ENCODE peak calls at places on chromosomes 4 and X, in eight cellular contexts. C is astrocyte, O is GM23248, L is neural progenitor cell, H is HCT116, E is GM23338, K is hepatocyte, A is MM.1S. P is an unnamed sample. For H3K4me1, the result is how much of the 10 kb centered on the place peaks cover.

GRCh38 chrX:17376381-17377046 is 1.5 kb downstream of the NHS start:
- DNase-seq in L (peak), O (peak), K (peak), H (no peak), C (no peak), A (no peak), E (peak), P (no peak)

GRCh38 chr4:22385615-22386014 is 130.3 kb downstream of the ADGRA3 start:
- DNase-seq in C (peak), H (peak), L (no peak), A (no peak), O (peak), E (no peak), K (no peak), P (no peak)

GRCh38 chr4:134243742-134244713 is 42.4 kb upstream of the PABPC4L start:
- DNase-seq in C (no peak), H (no peak), K (no peak), L (no peak), E (peak), A (no peak), O (no peak), P (no peak)

GRCh38 chrX:47854474-47854873 is 17.8 kb downstream of the ZNF81 start:
- DNase-seq in K (peak), A (peak), C (no peak), E (peak), L (peak), H (no peak), O (peak), P (peak)

GRCh38 chr4:56958111-56958517 is 19.3 kb downstream of the NOA1 start:
- DNase-seq in H (no peak), E (no peak), C (peak), O (peak), L (no peak), A (no peak), K (peak), P (no peak)

GRCh38 chr4:113394730-113395530 is 345.5 kb downstream of the ANK2 start:
- DNase-seq in K (peak), C (peak), O (peak), H (peak), E (peak), A (peak), L (peak), P (peak)

GRCh38 chrX:53122013-53122412 is 28.1 kb downstream of the KANTR start:
- DNase-seq in L (no peak), H (no peak), A (no peak), E (no peak), O (no peak), K (no peak), C (no peak), P (no peak)

GRCh38 chrX:19740744-19741143 is 146.7 kb downstream of the SH3KBP1 start:
- DNase-seq in K (peak), L (no peak), A (no peak), O (no peak), E (no peak), H (no peak), C (no peak), P (no peak)

GRCh38 chr4:41339812-41340809 is 83.4 kb downstream of the UCHL1 start:
- DNase-seq in H (no peak), O (peak), A (no peak), K (peak), C (peak), L (peak), E (peak), P (no peak)

GRCh38 chrX:15404712-15405111 is 20.5 kb upstream of the VEGFD start:
- DNase-seq in E (no peak), O (peak), C (no peak), K (peak), A (no peak), H (no peak), L (no peak), P (no peak)

GRCh38 chrX:49995021-49995731 is 72.8 kb downstream of the CLCN5 start:
- DNase-seq in E (peak), C (peak), H (peak), O (peak), A (no peak), K (peak), L (no peak), P (no peak)

GRCh38 chrX:15903186-15903681 is 48.6 kb upstream of the AP1S2 start:
- DNase-seq in C (no peak), H (no peak), A (peak), L (no peak), E (no peak), K (no peak), O (no peak), P (no peak)

GRCh38 chrX:19889582-19890342 is 2.4 kb upstream of the SH3KBP1 start:
- DNase-seq in E (no peak), C (peak), L (peak), K (peak), A (peak), H (peak), O (peak), P (no peak)

GRCh38 chr4:25069014-25069413 is 38.3 kb upstream of the LGI2 start:
- DNase-seq in K (peak), C (no peak), A (no peak), E (no peak), O (no peak), H (no peak), L (no peak), P (no peak)

GRCh38 chr4:143581331-143581961 is 67.9 kb downstream of the SMARCA5 start:
- DNase-seq in C (no peak), O (no peak), L (peak), A (no peak), K (no peak), E (peak), H (no peak), P (peak)

GRCh38 chr4:41426523-41426922 is 111.4 kb upstream of the LIMCH1 start:
- DNase-seq in K (no peak), O (no peak), L (no peak), H (no peak), C (no peak), E (no peak), A (no peak), P (no peak)

GRCh38 chr4:62057060-62057459 is 856.9 kb downstream of the ADGRL3 start:
- DNase-seq in E (no peak), O (no peak), H (no peak), C (no peak), K (no peak), L (no peak), A (no peak), P (no peak)

GRCh38 chrX:116317409-116317808 is 119.0 kb upstream of the SLC6A14 start:
- DNase-seq in H (no peak), A (no peak), K (peak), O (peak), E (peak), L (peak), C (peak), P (no peak)

GRCh38 chr4:176193126-176193525 is 2.3 kb downstream of the SPATA4 start:
- DNase-seq in L (no peak), K (no peak), A (no peak), C (peak), O (peak), H (no peak), E (no peak), P (no peak)

GRCh38 chrX:120402363-120402762 is 40.5 kb downstream of the ATP1B4 start:
- DNase-seq in E (no peak), L (no peak), C (no peak), A (no peak), K (no peak), O (no peak), H (no peak), P (no peak)

GRCh38 chr4:7839856-7840255 is 99.8 kb downstream of the AFAP1 start:
- DNase-seq in K (no peak), O (peak), L (no peak), E (no peak), C (no peak), A (no peak), H (no peak), P (no peak)

GRCh38 chrX:55135171-55135570 is 46.4 kb downstream of the PAGE2 start:
- DNase-seq in O (peak), K (peak), E (peak), A (peak), L (peak), H (peak), C (peak), P (peak)

GRCh38 chr4:169611157-169611556 is 1.2 kb downstream of the NEK1 start:
- DNase-seq in L (no peak), E (no peak), H (no peak), A (no peak), K (no peak), C (no peak), O (peak), P (no peak)

GRCh38 chr4:21415728-21416127 is 532.8 kb downstream of the KCNIP4 start:
- DNase-seq in O (no peak), E (no peak), K (no peak), L (no peak), A (no peak), H (no peak), C (no peak), P (no peak)

GRCh38 chr4:89023140-89023539 is 33.8 kb downstream of the FAM13A start:
- DNase-seq in C (no peak), L (no peak), O (no peak), E (no peak), A (no peak), K (no peak), H (no peak), P (no peak)

GRCh38 chr4:121769341-121769740 is 4.4 kb upstream of the SMIM43 start:
- DNase-seq in H (no peak), A (no peak), K (no peak), L (no peak), E (no peak), O (no peak), C (no peak), P (no peak)

GRCh38 chr4:121764303-121764701 is 662 bp downstream of the SMIM43 start:
- DNase-seq in A (no peak), H (no peak), E (no peak), O (no peak), K (no peak), L (no peak), C (no peak), P (no peak)

GRCh38 chr4:121765941-121766538 is 1.1 kb upstream of the SMIM43 start:
- DNase-seq in A (no peak), O (no peak), L (peak), K (no peak), C (no peak), H (no peak), E (peak), P (no peak)

GRCh38 chr4:121765368-121765705 is 373 bp upstream of the SMIM43 start:
- DNase-seq in C (no peak), A (no peak), E (no peak), K (no peak), H (no peak), L (no peak), O (no peak), P (no peak)

GRCh38 chr4:121764702-121765367 is at the start of gene SMIM43:
- DNase-seq in O (peak), L (peak), E (peak), C (no peak), K (peak), H (no peak), A (no peak), P (no peak)
- TF ChIP-seq EZH2 in O (no peak), L (peak), E (peak), C (peak), K (peak), H (no peak), A (no peak), P (no peak)

GRCh38 chrX:71637848-71638247 is 19.5 kb upstream of the CXCR3 start:
- DNase-seq in H (no peak), A (no peak), K (no peak), E (no peak), L (no peak), O (peak), C (peak), P (no peak)
- H3K27ac ChIP-seq in H (no peak), A (no peak), K (no peak), E (no peak), L (no peak), O (peak), C (no peak), P (no peak)

GRCh38 chr4:145481942-145482208 is 222 bp downstream of the SMAD1 start:
- DNase-seq in H (no peak), E (no peak), L (no peak), O (no peak), A (no peak), C (no peak), K (no peak), P (no peak)
- H3K4me1 ChIP-seq in H (under half), E (under half), L (under half), O (under half), A (under half), C (under half), K (under half), P (under half)

DNA sequence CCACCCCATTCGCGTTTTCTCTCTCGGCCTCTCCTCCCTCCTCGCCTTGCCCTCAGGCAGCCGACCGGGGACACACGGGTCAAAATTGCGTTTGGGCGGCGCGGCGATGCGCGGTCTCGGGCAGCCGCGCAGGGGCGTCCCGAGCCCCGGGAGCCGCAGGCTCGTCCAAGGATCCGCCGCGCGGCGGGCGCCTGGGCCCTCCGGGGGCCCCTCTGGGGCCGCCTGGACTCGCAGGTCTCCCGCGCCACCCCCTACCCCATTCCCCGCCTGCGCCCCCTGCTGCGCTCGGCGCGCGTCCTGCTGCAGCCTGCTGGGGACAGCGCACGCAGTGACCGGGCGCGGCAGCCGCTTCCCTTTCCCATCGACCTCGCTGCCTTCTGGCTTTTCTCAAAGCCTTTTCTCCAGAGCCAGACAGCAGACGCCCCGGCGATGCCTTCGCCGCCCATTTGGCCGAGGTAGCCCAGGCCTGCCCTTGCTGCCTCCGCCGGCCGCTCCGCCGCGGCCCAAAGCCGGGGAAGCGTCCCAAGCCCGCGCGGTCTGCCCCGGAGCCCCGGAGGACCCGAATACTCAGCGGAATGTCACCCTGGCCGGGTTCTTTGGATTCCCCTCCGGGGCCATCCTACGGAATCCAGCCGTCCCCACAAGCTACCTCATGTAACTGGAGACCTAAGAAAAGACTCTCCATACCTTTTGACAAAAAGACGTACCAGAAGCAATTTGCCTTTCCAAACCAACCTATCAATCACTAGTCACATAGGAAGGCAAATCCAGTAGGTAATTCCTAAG is 16.5 kb downstream of the POU4F2 start:
- DNase-seq in E (peak), L (peak), K (peak), C (peak), O (peak), H (no peak), A (no peak), P (no peak)
- TF ChIP-seq EZH2 in E (peak), L (peak), K (peak), C (peak), O (no peak), H (no peak), A (no peak), P (no peak)

DNA sequence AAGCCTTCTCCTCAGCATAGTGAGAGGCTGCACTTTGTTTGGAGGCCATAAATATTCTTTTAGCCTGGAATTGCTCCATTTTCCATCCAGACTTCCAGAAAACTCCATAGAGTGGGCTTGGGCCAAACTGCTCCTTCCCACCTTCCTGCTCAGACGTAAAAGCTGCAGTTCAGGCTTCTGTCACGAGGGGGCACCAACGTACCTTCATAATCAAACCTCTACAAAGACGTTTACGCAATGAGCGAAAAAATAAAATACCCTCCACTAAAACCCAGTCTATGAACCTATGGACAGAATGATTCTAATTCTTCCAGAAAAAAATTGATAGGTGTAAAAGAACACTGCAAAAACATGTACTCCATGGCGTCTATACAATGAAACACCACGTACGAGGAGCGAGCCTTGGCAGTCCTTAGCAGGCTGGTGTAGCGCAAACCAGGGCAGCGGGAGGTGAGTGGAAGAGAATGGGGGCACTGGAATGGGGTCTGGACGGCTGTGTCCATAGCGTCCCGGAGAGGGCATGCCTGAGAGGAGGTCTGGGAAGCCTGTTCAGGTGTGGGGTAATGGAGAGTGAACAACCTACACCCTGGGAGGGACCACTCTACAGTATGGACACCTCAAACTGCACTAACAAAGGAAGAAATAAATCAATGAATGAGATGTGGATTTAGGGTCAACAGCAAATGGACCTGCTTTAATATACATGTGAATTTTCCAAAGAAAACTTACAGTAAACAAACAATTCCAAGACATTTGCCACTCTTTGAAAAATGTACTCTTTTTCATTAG is 14.3 kb upstream of the RAB40A start:
- DNase-seq in C (peak), H (peak), K (peak), E (peak), O (peak), L (peak), A (peak), P (peak)
- H3K27ac ChIP-seq in C (no peak), H (no peak), K (peak), E (no peak), O (no peak), L (no peak), A (no peak), P (no peak)

GRCh38 chrX:74853255-74853654 is 72.0 kb downstream of the NEXMIF start:
- DNase-seq in O (no peak), L (no peak), E (peak), H (no peak), C (no peak), K (no peak), A (no peak), P (no peak)
- H3K4me1 ChIP-seq in O (under half), L (under half), E (under half), H (under half), C (under half), K (under half), A (under half), P (under half)

GRCh38 chr4:140668111-140668510 is 88.1 kb downstream of the TBC1D9 start:
- DNase-seq in K (no peak), A (no peak), E (no peak), L (no peak), O (no peak), H (no peak), C (no peak), P (no peak)

GRCh38 chr4:140673729-140674128 is 82.5 kb downstream of the TBC1D9 start:
- DNase-seq in K (peak), A (no peak), L (no peak), H (no peak), O (no peak), E (no peak), C (peak), P (no peak)

GRCh38 chr4:140666889-140667614 is 89.1 kb downstream of the TBC1D9 start:
- DNase-seq in K (no peak), O (no peak), C (no peak), E (no peak), L (no peak), A (peak), H (no peak), P (no peak)

GRCh38 chr4:140675599-140676231 is 80.5 kb downstream of the TBC1D9 start:
- DNase-seq in A (no peak), L (no peak), H (no peak), K (no peak), E (no peak), O (peak), C (peak), P (no peak)

GRCh38 chr4:140672366-140672765 is 83.8 kb downstream of the TBC1D9 start:
- DNase-seq in H (no peak), A (no peak), K (no peak), C (no peak), O (no peak), E (no peak), L (no peak), P (no peak)
- TF ChIP-seq EZH2 in H (no peak), A (no peak), K (no peak), C (no peak), O (no peak), E (no peak), L (no peak), P (no peak)

GRCh38 chr4:71188197-71188625 is 150.6 kb upstream of the SLC4A4 start:
- DNase-seq in L (peak), H (no peak), E (peak), A (no peak), C (no peak), O (peak), K (no peak), P (peak)
- H3K27ac ChIP-seq in L (no peak), H (no peak), E (no peak), A (no peak), C (peak), O (peak), K (no peak), P (peak)

P was measured in DND-41.